ENCODE peak calls at places on chromosomes 16 and 17, in five cellular contexts. H is A549, I is GM12878, N is WTC11, J is HepG2. M is an unnamed sample.

GRCh38 chr16:57608462-57609113 is 19.8 kb upstream of the ADGRG1 start:
- DNase-seq in J (no peak), I (no peak), H (no peak), N (no peak), M (no peak)

GRCh38 chr17:57040571-57040970 is 44.5 kb upstream of the AKAP1 start:
- DNase-seq in N (no peak), H (no peak), I (no peak), J (no peak), M (no peak)

GRCh38 chr16:49492896-49493620 is 119.5 kb downstream of the C16orf78 start:
- DNase-seq in J (no peak), I (no peak), H (no peak), N (no peak), M (no peak)

GRCh38 chr17:49817993-49818392 is 29.5 kb downstream of the KAT7 start:
- DNase-seq in N (no peak), I (no peak), J (no peak), H (no peak), M (no peak)

GRCh38 chr16:53785044-53785443 is 81.1 kb downstream of the FTO start:
- DNase-seq in I (no peak), H (no peak), J (no peak), N (no peak), M (no peak)

GRCh38 chr16:65846210-65846602 is 520.3 kb upstream of the CDH5 start:
- DNase-seq in I (no peak), N (no peak), H (no peak), J (no peak), M (no peak)

GRCh38 chr16:85197611-85198566 is 85.6 kb upstream of the CIBAR2 start:
- DNase-seq in N (no peak), H (no peak), J (peak), I (no peak), M (no peak)

GRCh38 chr16:14286381-14287230 is 215.5 kb downstream of the MRTFB start:
- DNase-seq in J (no peak), N (peak), H (no peak), I (no peak), M (no peak)

GRCh38 chr17:82848022-82848592 is 8.3 kb upstream of the ZNF750 start:
- DNase-seq in I (no peak), N (no peak), H (no peak), J (peak), M (no peak)

GRCh38 chr16:50593410-50594139 is 45.4 kb downstream of the NKD1 start:
- DNase-seq in I (no peak), J (no peak), N (peak), H (no peak), M (peak)

GRCh38 chr17:45299311-45299710 is 17.5 kb downstream of the MAP3K14 start:
- DNase-seq in N (no peak), J (no peak), H (no peak), I (no peak), M (no peak)

GRCh38 chr17:19671433-19671832 is 22.9 kb downstream of the ALDH3A2 start:
- DNase-seq in H (no peak), I (no peak), J (peak), N (no peak), M (no peak)

GRCh38 chr16:27330542-27330941 is 16.8 kb downstream of the IL4R start:
- DNase-seq in H (peak), I (no peak), N (no peak), J (no peak), M (no peak)

GRCh38 chr17:31499771-31500554 is 108.5 kb downstream of the RAB11FIP4 start:
- DNase-seq in J (peak), N (no peak), H (no peak), I (no peak), M (no peak)

GRCh38 chr16:2598133-2598641 is 60.4 kb downstream of the PDPK1 start:
- DNase-seq in J (no peak), N (no peak), I (no peak), H (no peak), M (no peak)

GRCh38 chr17:51097708-51098446 is 22.8 kb downstream of the SPAG9 start:
- DNase-seq in H (no peak), N (no peak), J (peak), I (no peak), M (no peak)

GRCh38 chr17:72931163-72931562 is 161.3 kb downstream of the SLC39A11 start:
- DNase-seq in N (no peak), H (no peak), I (peak), J (no peak), M (no peak)

GRCh38 chr17:38717139-38717745 is 12.2 kb downstream of the MLLT6 start:
- DNase-seq in I (no peak), N (no peak), J (no peak), H (no peak), M (no peak)

GRCh38 chr17:62808576-62808970 is 459 bp upstream of the MARCHF10 start:
- DNase-seq in J (no peak), N (no peak), H (no peak), I (no peak), M (no peak)

GRCh38 chr16:53899471-53899870 is 195.5 kb downstream of the FTO start:
- DNase-seq in H (no peak), I (no peak), N (no peak), J (peak), M (no peak)

GRCh38 chr16:55663770-55664677 is 8.2 kb downstream of the SLC6A2 start:
- DNase-seq in I (no peak), H (no peak), J (no peak), N (no peak), M (no peak)

GRCh38 chr17:82258555-82258954 is 14.9 kb downstream of the CSNK1D start:
- DNase-seq in J (no peak), H (no peak), I (no peak), N (no peak), M (no peak)

GRCh38 chr16:85210423-85211169 is 98.3 kb upstream of the CIBAR2 start:
- DNase-seq in N (no peak), H (peak), J (no peak), I (no peak), M (no peak)

GRCh38 chr17:80274317-80274716 is 13.7 kb downstream of the RNF213 start:
- DNase-seq in N (no peak), I (no peak), J (no peak), H (no peak), M (no peak)

GRCh38 chr17:75540923-75541503 is 15.5 kb downstream of the LLGL2 start:
- DNase-seq in H (no peak), I (no peak), J (no peak), N (no peak), M (no peak)

GRCh38 chr17:35374766-35375344 is 1.4 kb upstream of the SLFN11 start:
- DNase-seq in H (no peak), N (no peak), J (no peak), I (peak), M (no peak)

GRCh38 chr17:35371934-35372333 is 1.5 kb downstream of the SLFN11 start:
- DNase-seq in H (no peak), J (no peak), N (no peak), I (no peak), M (no peak)

GRCh38 chr17:35373984-35374765 is 754 bp upstream of the SLFN11 start:
- DNase-seq in I (no peak), J (no peak), N (peak), H (peak), M (no peak)

GRCh38 chr17:35373532-35373983 is at the start of gene SLFN11:
- DNase-seq in H (peak), N (no peak), J (no peak), I (peak), M (peak)

GRCh38 chr17:35372846-35373531 is 432 bp downstream of the SLFN11 start:
- DNase-seq in H (no peak), J (no peak), N (peak), I (no peak), M (peak)
- TF ChIP-seq ESRRA in H (no peak), J (no peak), N (no peak), I (no peak), M (no peak)

GRCh38 chr16:726438-727290 is at the start of the genes CCDC78 and HAGHL:
- DNase-seq in N (peak), I (no peak), H (no peak), J (no peak), M (peak)
- TF ChIP-seq ESRRA in N (peak), I (no peak), H (no peak), J (no peak), M (no peak)

DNA sequence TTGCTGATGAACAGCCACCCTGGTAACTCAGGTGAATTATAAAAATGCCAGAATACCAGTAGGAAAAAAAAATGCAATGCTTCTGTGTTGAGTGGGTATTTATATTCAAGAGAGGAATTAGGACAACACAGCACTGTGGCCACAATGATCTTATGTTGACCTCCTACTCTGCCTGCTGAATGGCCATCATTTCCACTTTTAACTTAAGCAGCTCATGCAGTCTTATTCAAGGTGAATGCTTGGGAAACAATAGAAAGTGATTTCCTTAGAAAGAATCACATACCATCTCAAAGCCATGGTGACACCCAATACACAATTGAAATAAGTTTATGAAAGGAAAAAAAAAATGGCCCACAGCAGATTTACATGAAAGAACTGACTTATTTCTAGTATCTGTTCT is 224.0 kb downstream of the CDH8 start:
- DNase-seq in N (no peak), J (no peak), I (no peak), H (no peak), M (no peak)
- TF ChIP-seq ESRRA in N (no peak), J (no peak), I (no peak), H (no peak), M (no peak)

GRCh38 chr16:86298166-86299131 is 211.9 kb upstream of the FOXF1 start:
- DNase-seq in I (no peak), J (no peak), N (no peak), H (no peak), M (no peak)
- TF ChIP-seq ESRRA in I (no peak), J (no peak), N (no peak), H (no peak), M (no peak)

GRCh38 chr16:11300560-11300892 is 19.4 kb upstream of the PRM1 start:
- DNase-seq in J (no peak), I (no peak), H (no peak), N (no peak), M (no peak)

GRCh38 chr16:11301645-11302513 is 20.7 kb upstream of the PRM1 start:
- DNase-seq in N (no peak), I (no peak), H (no peak), J (no peak), M (no peak)

GRCh38 chr16:11306381-11306780 is 25.3 kb upstream of the PRM1 start:
- DNase-seq in I (no peak), J (no peak), H (no peak), N (no peak), M (no peak)

GRCh38 chr16:11302977-11303376 is 21.8 kb upstream of the PRM1 start:
- DNase-seq in H (no peak), I (no peak), J (no peak), N (no peak), M (no peak)

DNA sequence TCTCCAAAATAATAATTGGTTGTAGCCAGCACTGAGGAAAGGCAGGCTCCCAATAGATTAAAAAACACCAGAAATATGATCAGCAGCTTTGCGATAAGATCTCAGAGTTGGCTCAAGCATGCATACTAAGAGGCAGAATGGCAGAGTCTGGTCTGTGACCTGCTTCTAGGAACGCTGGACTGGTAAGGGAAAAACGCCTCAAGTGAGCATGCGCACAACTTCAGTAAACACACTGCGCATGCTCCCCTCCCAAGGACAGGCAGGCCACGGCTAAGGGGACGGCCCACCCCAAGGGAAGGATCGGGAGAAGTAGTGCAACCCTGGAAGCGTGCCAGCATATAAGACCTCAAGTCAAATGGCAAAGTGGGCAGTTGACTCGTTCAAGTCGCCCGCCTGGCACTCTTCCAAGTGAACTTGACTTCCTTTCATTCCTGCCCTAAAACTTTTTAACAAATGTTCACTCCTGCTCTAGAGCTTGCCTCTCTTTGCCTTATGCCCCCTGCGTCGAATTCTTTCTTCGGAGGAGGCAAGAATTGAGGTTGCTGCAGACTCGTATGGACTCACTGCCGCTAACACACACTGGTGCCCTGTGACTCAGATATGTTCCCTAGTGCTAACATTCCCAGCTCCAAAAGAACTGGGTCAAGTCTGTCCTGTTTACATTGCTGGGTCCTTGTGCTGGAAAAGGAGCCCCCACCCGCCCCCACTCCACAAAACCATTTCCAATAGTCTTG is 22.4 kb upstream of the PRM1 start:
- DNase-seq in J (no peak), I (no peak), N (no peak), H (no peak), M (no peak)
- TF ChIP-seq ESRRA in J (no peak), I (no peak), N (no peak), H (no peak), M (no peak)

DNA sequence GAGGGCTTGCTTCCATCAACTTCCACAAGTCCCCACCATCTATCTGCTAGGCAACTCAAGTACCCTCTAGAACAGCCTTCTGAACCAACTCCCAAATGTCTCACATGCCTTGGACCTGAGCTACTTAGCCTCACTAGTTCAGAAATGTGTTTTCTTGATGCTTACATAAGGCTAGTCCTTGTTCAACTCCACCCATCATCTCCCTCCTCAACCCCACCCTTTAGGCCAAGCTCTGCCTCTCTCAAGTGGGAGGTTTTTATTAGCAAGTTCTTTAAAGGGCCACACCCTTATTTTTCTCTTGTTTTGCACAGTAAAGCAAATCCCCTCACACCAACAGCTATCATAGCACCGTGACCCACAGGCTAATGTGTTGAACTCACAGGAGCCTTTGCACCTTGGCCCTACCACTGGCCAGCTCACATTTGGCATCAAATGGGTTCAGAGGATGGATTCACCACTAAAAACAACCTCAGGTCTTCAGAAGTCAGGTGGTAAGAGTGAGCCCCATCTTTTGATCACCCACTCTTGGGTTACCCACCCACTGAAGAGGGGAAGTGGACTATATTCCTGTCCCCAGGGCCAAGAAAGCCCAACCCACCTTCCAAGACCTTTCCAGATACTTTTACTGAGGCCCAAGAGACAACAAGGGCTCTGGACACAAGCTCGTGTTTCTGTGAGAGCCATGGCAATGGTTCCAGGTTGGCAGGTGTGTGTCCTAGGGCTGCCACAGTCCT is 12.2 kb downstream of the PIK3R5 start:
- DNase-seq in J (no peak), N (no peak), I (no peak), H (no peak), M (no peak)
- TF ChIP-seq ESRRA in J (no peak), N (no peak), I (no peak), H (no peak), M (no peak)

GRCh38 chr16:70661918-70662641 is 15.7 kb downstream of the IL34 start:
- DNase-seq in I (no peak), N (no peak), J (no peak), H (no peak), M (no peak)
- TF ChIP-seq ESRRA in I (no peak), N (no peak), J (no peak), H (no peak), M (no peak)